ENCODE peak calls at places on chromosomes 1 and 21, in nine cellular contexts. W is astrocyte of the spinal cord, E is stomach, X is ovary, U is GM12864, L is tibial nerve, B is tibial artery, Z is fibroblast of mammary gland, Q is coronary artery. T is an unnamed sample.

GRCh38 chr1:159023723-159024122 is 14.0 kb downstream of the IFI16 start:
- DNase-seq in W (no peak), E (no peak), X (no peak), U (no peak), L (no peak), B (no peak), Z (no peak), Q (no peak), T (no peak)

GRCh38 chr1:88768816-88769215 is 84.7 kb downstream of the PKN2 start:
- DNase-seq in W (no peak), E (no peak), X (no peak), U (no peak), L (no peak), B (no peak), Z (no peak), Q (no peak), T (no peak)

GRCh38 chr1:41950820-41951219 is 32.1 kb upstream of the HIVEP3 start:
- DNase-seq in W (peak), E (no peak), X (no peak), U (no peak), L (no peak), B (no peak), Z (no peak), Q (no peak), T (peak)

GRCh38 chr1:187051618-187052232 is 223.0 kb downstream of the PLA2G4A start:
- DNase-seq in W (peak), E (no peak), X (no peak), U (peak), L (no peak), B (no peak), Z (peak), Q (no peak), T (peak)

GRCh38 chr21:23452384-23453083 is 2154.7 kb downstream of the MRPL39 start:
- DNase-seq in W (no peak), E (no peak), X (no peak), U (no peak), L (no peak), B (no peak), Z (no peak), Q (no peak), T (peak)

GRCh38 chr1:94832446-94832845 is 12.3 kb downstream of the SLC44A3 start:
- DNase-seq in W (no peak), E (no peak), X (no peak), U (no peak), L (no peak), B (no peak), Z (peak), Q (no peak), T (no peak)

GRCh38 chr1:98651116-98651625 is 10.3 kb upstream of the SNX7 start:
- DNase-seq in W (no peak), E (no peak), X (no peak), U (no peak), L (no peak), B (no peak), Z (no peak), Q (no peak), T (no peak)

GRCh38 chr1:180652791-180653190 is 21.0 kb downstream of the XPR1 start:
- DNase-seq in W (no peak), E (no peak), X (no peak), U (no peak), L (no peak), B (no peak), Z (peak), Q (no peak), T (no peak)

GRCh38 chr1:50080904-50081586 is 27.7 kb upstream of the ELAVL4 start:
- DNase-seq in W (peak), E (no peak), X (no peak), U (no peak), L (no peak), B (no peak), Z (no peak), Q (no peak), T (no peak)

GRCh38 chr21:36419996-36420395 is 34.8 kb downstream of the CHAF1B start:
- DNase-seq in W (peak), E (peak), X (peak), U (peak), L (peak), B (peak), Z (peak), Q (peak), T (peak)

GRCh38 chr1:156233421-156234127 is 8.4 kb upstream of the BGLAP start:
- DNase-seq in W (peak), E (no peak), X (no peak), U (no peak), L (no peak), B (no peak), Z (peak), Q (no peak), T (no peak)

GRCh38 chr1:77313491-77313890 is 31.7 kb downstream of the AK5 start:
- DNase-seq in W (no peak), E (peak), X (no peak), U (no peak), L (no peak), B (no peak), Z (peak), Q (no peak), T (peak)
- TF ChIP-seq CTCF in W (peak), E (peak), X (no peak), U (peak), L (no peak), B (no peak), Z (peak), Q (no peak), T (peak)

GRCh38 chr1:155196893-155197638 is 10.6 kb downstream of the THBS3 start:
- DNase-seq in W (no peak), E (no peak), X (peak), U (no peak), L (no peak), B (peak), Z (no peak), Q (peak), T (no peak)

GRCh38 chr1:155195201-155196102 is 12.2 kb downstream of the THBS3 start:
- DNase-seq in W (no peak), E (no peak), X (peak), U (no peak), L (no peak), B (no peak), Z (no peak), Q (no peak), T (no peak)

GRCh38 chr1:155198547-155198906 is 9.2 kb downstream of the THBS3 start:
- DNase-seq in W (no peak), E (no peak), X (no peak), U (no peak), L (no peak), B (no peak), Z (no peak), Q (no peak), T (no peak)

GRCh38 chr1:155197901-155198546 is 9.7 kb downstream of the THBS3 start:
- DNase-seq in W (no peak), E (no peak), X (no peak), U (no peak), L (no peak), B (no peak), Z (no peak), Q (no peak), T (no peak)

DNA sequence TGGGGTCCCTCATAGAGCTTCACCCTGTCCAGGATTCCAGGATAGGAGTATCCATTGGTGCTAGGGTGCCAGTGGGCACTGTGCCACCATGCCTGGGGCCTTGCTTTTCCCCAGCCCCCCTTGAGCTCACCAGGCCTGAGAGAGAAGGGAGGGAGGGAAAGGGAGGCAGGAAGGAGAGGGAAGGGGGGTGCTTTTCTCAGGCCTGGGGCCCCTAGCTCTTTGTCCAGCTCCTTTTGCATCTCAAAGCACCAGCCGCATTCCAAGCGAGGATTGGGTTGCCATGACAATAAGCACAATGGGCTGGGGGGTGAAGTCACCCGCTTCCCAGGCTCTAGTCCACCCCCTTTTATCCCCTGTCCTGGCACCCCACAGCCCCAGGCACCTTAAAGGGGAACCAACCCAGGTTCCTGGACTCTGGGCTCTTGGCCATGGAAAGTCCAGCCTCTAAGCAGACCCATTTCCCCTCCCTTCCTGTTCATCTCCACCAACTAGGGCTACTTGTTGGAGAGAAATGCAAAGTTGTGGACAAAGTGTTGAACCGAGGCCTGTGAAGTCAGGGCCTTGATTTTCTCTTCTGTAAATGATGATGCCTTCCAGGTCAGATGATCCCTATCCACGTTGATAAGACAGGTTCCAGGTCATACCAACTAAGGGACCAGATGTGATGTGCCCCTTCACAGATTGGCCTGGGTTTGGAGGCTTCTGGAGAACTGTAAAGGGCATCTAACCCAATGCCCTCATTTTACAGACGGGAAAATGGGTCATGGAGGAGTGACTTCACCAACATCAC is 11.4 kb downstream of the THBS3 start:
- DNase-seq in W (peak), E (no peak), X (no peak), U (no peak), L (no peak), B (no peak), Z (no peak), Q (no peak), T (no peak)
- H3K4me3 ChIP-seq in W (peak), E (no peak), X (no peak), U (no peak), L (peak), B (no peak), Z (peak), Q (peak), T (no peak)

DNA sequence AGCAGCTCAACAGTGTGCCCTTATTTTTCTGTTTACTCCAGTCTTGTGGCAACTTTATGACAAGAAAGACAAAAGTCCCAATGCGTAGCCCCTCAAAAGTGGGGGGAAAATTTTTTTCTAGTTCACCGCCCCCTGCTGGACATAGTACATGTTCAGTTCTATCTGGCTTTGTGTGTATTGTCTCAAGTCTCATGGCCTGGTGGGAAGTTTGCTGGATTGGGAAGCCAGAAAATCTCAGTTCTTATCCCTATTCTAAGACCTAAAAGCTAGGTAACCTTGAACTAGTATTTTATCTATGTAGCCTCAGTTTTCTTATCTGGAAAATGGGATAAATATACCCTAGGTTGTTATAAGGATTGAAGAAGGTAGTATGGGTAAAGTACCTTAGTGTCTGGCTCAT is 55.8 kb upstream of the LDLRAP1 start:
- DNase-seq in W (no peak), E (no peak), X (no peak), U (no peak), L (no peak), B (no peak), Z (no peak), Q (no peak), T (peak)
- TF ChIP-seq CTCF in W (peak), E (peak), X (no peak), U (peak), L (no peak), B (peak), Z (peak), Q (no peak), T (peak)

GRCh38 chr1:46718727-46719622 is at the start of gene EFCAB14:
- DNase-seq in W (peak), E (peak), X (peak), U (peak), L (peak), B (peak), Z (peak), Q (peak), T (peak)

GRCh38 chr1:46719689-46720088 is 775 bp upstream of the EFCAB14 start:
- DNase-seq in W (no peak), E (peak), X (no peak), U (no peak), L (no peak), B (no peak), Z (no peak), Q (no peak), T (no peak)

GRCh38 chr1:46714976-46715375 is 3.9 kb downstream of the EFCAB14 start:
- DNase-seq in W (no peak), E (no peak), X (no peak), U (no peak), L (no peak), B (no peak), Z (no peak), Q (no peak), T (no peak)

GRCh38 chr1:46718340-46718726 is 581 bp downstream of the EFCAB14 start:
- DNase-seq in W (no peak), E (no peak), X (no peak), U (no peak), L (no peak), B (no peak), Z (no peak), Q (no peak), T (no peak)

GRCh38 chr1:46717654-46718053 is 1.3 kb downstream of the EFCAB14 start:
- DNase-seq in W (no peak), E (no peak), X (no peak), U (no peak), L (no peak), B (no peak), Z (no peak), Q (no peak), T (no peak)
- H3K4me3 ChIP-seq in W (peak), E (peak), X (peak), U (peak), L (peak), B (peak), Z (peak), Q (peak), T (peak)

GRCh38 chr1:47196622-47197021 is 6.8 kb upstream of the PDZK1IP1 start:
- DNase-seq in W (no peak), E (no peak), X (no peak), U (no peak), L (no peak), B (no peak), Z (no peak), Q (no peak), T (no peak)
- TF ChIP-seq CTCF in W (no peak), E (no peak), X (no peak), U (no peak), L (no peak), B (no peak), Z (no peak), Q (no peak), T (no peak)

DNA sequence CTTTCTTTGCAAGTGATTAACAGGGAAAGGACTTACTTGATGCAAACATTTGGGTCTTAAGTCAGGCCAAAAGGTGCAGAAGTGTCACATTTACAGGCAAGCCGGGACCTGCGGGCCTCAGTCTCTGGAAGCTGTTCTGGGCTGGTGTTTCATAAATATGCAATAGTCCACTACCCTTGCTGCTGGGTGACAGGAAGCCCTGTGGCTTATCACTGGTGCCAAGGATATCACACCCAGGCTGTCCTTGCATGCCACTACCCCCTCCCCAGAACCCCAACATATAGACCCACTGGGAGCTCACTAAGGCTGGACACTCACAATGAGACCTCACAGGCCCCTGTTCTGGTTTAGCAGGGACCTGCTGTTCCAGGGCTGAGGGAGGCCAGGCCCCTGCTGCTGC is 3.4 kb upstream of the LEFTY2 start:
- DNase-seq in W (no peak), E (no peak), X (no peak), U (no peak), L (no peak), B (no peak), Z (no peak), Q (no peak), T (no peak)
- H3K4me3 ChIP-seq in W (no peak), E (no peak), X (no peak), U (no peak), L (no peak), B (no peak), Z (no peak), Q (no peak), T (no peak)

DNA sequence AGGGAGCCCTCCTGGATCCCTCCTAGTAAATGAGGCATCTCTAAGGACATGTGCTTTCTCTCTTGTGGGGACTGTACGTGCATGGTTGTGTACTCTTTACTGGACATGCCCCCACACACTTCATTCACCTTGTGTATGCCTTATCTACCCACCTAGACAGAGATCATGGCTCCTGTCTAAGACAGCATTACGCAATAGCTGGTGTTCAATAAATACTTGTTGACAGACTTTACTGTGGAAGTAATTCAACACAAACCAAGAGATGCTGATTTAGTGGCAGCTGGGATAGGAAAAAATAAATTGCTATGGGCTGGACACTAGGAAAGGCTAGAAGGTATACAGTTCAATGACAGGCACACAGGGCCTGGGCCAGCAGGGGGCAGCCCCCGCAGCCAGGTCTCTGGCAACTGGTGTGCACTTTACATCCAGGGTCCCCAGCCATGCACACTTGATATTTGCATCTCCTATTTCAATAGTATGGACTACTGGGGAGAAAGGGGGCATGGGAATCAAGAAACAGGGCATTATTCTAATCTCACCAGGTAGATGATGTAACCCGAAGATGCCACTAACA is 24.2 kb downstream of the TRABD2B start:
- DNase-seq in W (no peak), E (no peak), X (no peak), U (no peak), L (no peak), B (no peak), Z (no peak), Q (no peak), T (no peak)
- TF ChIP-seq CTCF in W (no peak), E (no peak), X (no peak), U (peak), L (no peak), B (no peak), Z (peak), Q (no peak), T (peak)